ENCODE peak calls at places on chromosomes 3 and 15, in six cellular contexts. W is heart right ventricle, O is ascending aorta, Z is BJ, P is Panc1, M is keratinocyte. A is an unnamed sample. For H3K36me3, the result is how much of the 10 kb centered on the place peaks cover.

GRCh38 chr15:64051645-64052259 is 5.5 kb upstream of the DAPK2 start:
- DNase-seq in M (no peak), Z (no peak), W (no peak), O (no peak), P (no peak), A (no peak)

GRCh38 chr3:128464188-128464587 is 2.5 kb downstream of the DNAJB8 start:
- DNase-seq in Z (no peak), M (no peak), O (no peak), P (no peak), W (no peak), A (no peak)

GRCh38 chr3:120559228-120560061 is 36.7 kb upstream of the NDUFB4 start:
- DNase-seq in M (peak), O (peak), Z (peak), W (peak), P (no peak), A (peak)

GRCh38 chr3:126126292-126126691 is 42.4 kb upstream of the SLC41A3 start:
- DNase-seq in W (peak), M (no peak), P (no peak), O (no peak), Z (no peak), A (no peak)

GRCh38 chr3:142542054-142542453 is 36.5 kb downstream of the ATR start:
- DNase-seq in W (no peak), O (no peak), Z (no peak), P (no peak), M (no peak), A (no peak)

GRCh38 chr3:143970773-143971366 is 753 bp upstream of the DIPK2A start:
- DNase-seq in W (peak), P (no peak), Z (no peak), M (no peak), O (peak), A (peak)

GRCh38 chr3:141302364-141303141 is 65.8 kb upstream of the ZBTB38 start:
- DNase-seq in O (no peak), P (no peak), Z (peak), W (no peak), M (peak), A (no peak)

GRCh38 chr3:192372627-192373026 is 354.7 kb downstream of the FGF12 start:
- DNase-seq in Z (no peak), M (no peak), O (no peak), P (no peak), W (no peak), A (no peak)

GRCh38 chr3:184333190-184333589 is 4.2 kb upstream of the FAM131A start:
- DNase-seq in P (no peak), W (no peak), M (no peak), Z (no peak), O (no peak), A (no peak)

GRCh38 chr3:184334470-184335158 is 2.8 kb upstream of the FAM131A start:
- DNase-seq in W (no peak), P (peak), O (no peak), M (no peak), Z (no peak), A (no peak)

GRCh38 chr3:184335291-184335660 is 2.1 kb upstream of the FAM131A start:
- DNase-seq in Z (no peak), W (no peak), O (no peak), P (no peak), M (no peak), A (no peak)

GRCh38 chr3:184333700-184334099 is 3.7 kb upstream of the FAM131A start:
- DNase-seq in M (no peak), Z (no peak), W (no peak), P (no peak), O (no peak), A (no peak)

GRCh38 chr3:184332370-184333090 is 4.9 kb upstream of the FAM131A start:
- DNase-seq in Z (peak), P (peak), W (no peak), O (no peak), M (peak), A (no peak)
- H3K36me3 ChIP-seq in Z (under half), P (under half), W (half or more), O (half or more), M (half or more), A (half or more)

GRCh38 chr15:78906310-78906608 is 33.6 kb downstream of the MORF4L1 start:
- DNase-seq in W (no peak), M (no peak), O (peak), P (peak), Z (peak), A (no peak)

GRCh38 chr15:78909791-78910228 is 35.0 kb downstream of the CTSH start:
- DNase-seq in W (no peak), Z (no peak), P (no peak), O (no peak), M (no peak), A (no peak)

GRCh38 chr15:78910836-78911235 is 34.0 kb downstream of the CTSH start:
- DNase-seq in W (no peak), Z (no peak), O (no peak), M (no peak), P (no peak), A (no peak)

GRCh38 chr15:78907577-78907976 is 34.9 kb downstream of the MORF4L1 start:
- DNase-seq in W (no peak), P (no peak), M (no peak), Z (no peak), O (no peak), A (no peak)

GRCh38 chr15:78909160-78909695 is 35.6 kb downstream of the CTSH start:
- DNase-seq in O (no peak), P (no peak), W (no peak), Z (no peak), M (no peak), A (no peak)
- H3K36me3 ChIP-seq in O (half or more), P (under half), W (half or more), Z (under half), M (under half), A (under half)

DNA sequence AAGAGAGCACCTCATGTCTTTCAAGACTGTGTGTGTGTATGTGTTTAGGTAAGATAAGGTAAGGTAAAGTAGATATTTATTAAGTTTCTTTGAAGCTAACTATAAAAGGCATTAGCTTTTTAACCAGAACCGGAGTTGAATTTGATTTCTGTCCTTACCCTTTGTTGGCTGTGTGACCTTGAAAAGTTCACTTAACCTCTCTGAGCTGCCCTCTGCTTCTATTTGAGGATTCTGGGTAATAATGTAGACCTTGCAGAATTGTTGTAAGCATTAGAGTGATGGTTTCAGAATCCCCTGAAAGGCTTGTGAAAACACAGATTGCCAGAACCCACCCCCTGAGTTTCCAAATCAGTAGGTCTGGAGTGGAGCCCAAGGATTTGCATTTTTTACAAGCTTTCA is 21.6 kb upstream of the SACM1L start:
- DNase-seq in P (no peak), Z (no peak), O (no peak), M (no peak), W (no peak), A (no peak)
- H3K36me3 ChIP-seq in P (under half), Z (under half), O (under half), M (under half), W (under half), A (under half)

GRCh38 chr3:121794264-121794983 is 40.4 kb downstream of the IQCB1 start:
- DNase-seq in Z (no peak), O (no peak), P (no peak), M (no peak), W (no peak), A (no peak)

GRCh38 chr3:121800906-121801305 is 34.0 kb downstream of the IQCB1 start:
- DNase-seq in P (no peak), M (no peak), W (no peak), Z (no peak), O (no peak), A (no peak)

GRCh38 chr3:121793078-121793477 is 41.8 kb downstream of the IQCB1 start:
- DNase-seq in Z (no peak), O (no peak), W (no peak), P (no peak), M (no peak), A (no peak)

GRCh38 chr3:121796970-121797369 is 37.9 kb downstream of the IQCB1 start:
- DNase-seq in Z (no peak), M (no peak), O (no peak), P (no peak), W (no peak), A (no peak)
- H3K36me3 ChIP-seq in Z (under half), M (under half), O (under half), P (under half), W (half or more), A (under half)

GRCh38 chr3:52490035-52490937 is 4.9 kb upstream of the STAB1 start:
- DNase-seq in P (no peak), M (no peak), Z (no peak), W (no peak), O (no peak), A (no peak)
- H3K36me3 ChIP-seq in P (under half), M (under half), Z (half or more), W (half or more), O (half or more), A (half or more)

DNA sequence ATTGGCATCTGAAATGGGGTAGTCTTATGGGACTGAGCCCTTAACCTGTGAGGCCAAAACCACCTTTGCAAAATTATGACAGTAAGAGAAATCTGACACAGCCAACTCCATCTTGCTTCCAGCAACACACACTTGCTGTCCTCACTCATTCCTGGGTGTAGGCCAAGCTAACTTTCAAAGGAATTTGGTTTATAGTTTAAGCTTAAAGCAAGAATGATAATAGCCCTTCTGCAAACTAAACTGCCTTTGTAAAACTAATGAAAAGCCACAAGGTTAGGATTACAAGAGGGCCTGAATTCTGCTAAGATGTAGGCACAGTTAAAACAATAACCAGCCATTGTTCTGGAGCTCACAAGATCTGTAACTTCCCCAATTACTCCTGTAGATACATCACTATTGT is 57.7 kb upstream of the FRMD4B start:
- DNase-seq in P (no peak), M (no peak), W (no peak), Z (no peak), O (no peak), A (no peak)
- H3K36me3 ChIP-seq in P (under half), M (under half), W (under half), Z (under half), O (under half), A (under half)

GRCh38 chr3:134927596-134927995 is 132.5 kb downstream of the EPHB1 start:
- DNase-seq in M (no peak), P (no peak), O (no peak), W (no peak), Z (no peak), A (no peak)

GRCh38 chr3:134923286-134923685 is 128.2 kb downstream of the EPHB1 start:
- DNase-seq in W (no peak), M (no peak), O (no peak), Z (no peak), P (no peak), A (no peak)

GRCh38 chr3:134917631-134918030 is 122.6 kb downstream of the EPHB1 start:
- DNase-seq in W (no peak), Z (peak), P (no peak), O (no peak), M (no peak), A (no peak)

GRCh38 chr3:134918448-134918847 is 123.4 kb downstream of the EPHB1 start:
- DNase-seq in W (no peak), Z (no peak), P (no peak), O (no peak), M (no peak), A (no peak)

GRCh38 chr3:134922866-134923265 is 127.8 kb downstream of the EPHB1 start:
- DNase-seq in M (no peak), Z (no peak), P (no peak), O (no peak), W (no peak), A (no peak)
- H3K36me3 ChIP-seq in M (under half), Z (under half), P (under half), O (under half), W (under half), A (under half)

A was measured in left ventricle myocardium inferior.